ENCODE peak calls at places on chromosomes 1 and 21, in six cellular contexts. E is cardiac fibroblast, I is uterus, S is GM23338, W is glutamatergic neuron, Q is HepG2. T is an unnamed sample.

GRCh38 chr1:90510143-90510542 is 207.0 kb downstream of the BARHL2 start:
- DNase-seq in I (no peak), S (no peak), W (no peak), E (no peak), Q (no peak), T (no peak)

GRCh38 chr1:200365897-200366426 is 43.9 kb downstream of the ZNF281 start:
- DNase-seq in E (no peak), I (no peak), Q (no peak), S (peak; percentile 49), W (no peak), T (no peak)

GRCh38 chr1:56803561-56804156 is 15.5 kb downstream of the FYB2 start:
- DNase-seq in S (peak; percentile 85), I (no peak), Q (peak; percentile 48), E (peak; percentile 26), W (peak; percentile 64), T (no peak)

GRCh38 chr21:35824136-35824535 is 236.2 kb downstream of the SETD4 start:
- DNase-seq in E (no peak), W (no peak), S (no peak), Q (no peak), I (no peak), T (no peak)

GRCh38 chr1:32464191-32464715 is 619 bp upstream of the ZBTB8B start:
- DNase-seq in S (peak; percentile 25), W (no peak), I (no peak), Q (no peak), E (peak; percentile 12), T (no peak)

GRCh38 chr1:38250356-38250755 is 203.8 kb upstream of the POU3F1 start:
- DNase-seq in W (no peak), Q (no peak), S (no peak), I (no peak), E (no peak), T (no peak)

GRCh38 chr1:244861683-244862082 is 2.7 kb downstream of the HNRNPU start:
- DNase-seq in W (no peak), E (peak; percentile 28), S (no peak), Q (no peak), I (no peak), T (no peak)

GRCh38 chr21:45192332-45192731 is 95.4 kb downstream of the POFUT2 start:
- DNase-seq in Q (no peak), E (no peak), S (peak; percentile 47), I (no peak), W (no peak), T (no peak)

GRCh38 chr1:165662186-165662585 is 31.2 kb downstream of the MGST3 start:
- DNase-seq in W (no peak), I (no peak), S (no peak), E (no peak), Q (no peak), T (no peak)

DNA sequence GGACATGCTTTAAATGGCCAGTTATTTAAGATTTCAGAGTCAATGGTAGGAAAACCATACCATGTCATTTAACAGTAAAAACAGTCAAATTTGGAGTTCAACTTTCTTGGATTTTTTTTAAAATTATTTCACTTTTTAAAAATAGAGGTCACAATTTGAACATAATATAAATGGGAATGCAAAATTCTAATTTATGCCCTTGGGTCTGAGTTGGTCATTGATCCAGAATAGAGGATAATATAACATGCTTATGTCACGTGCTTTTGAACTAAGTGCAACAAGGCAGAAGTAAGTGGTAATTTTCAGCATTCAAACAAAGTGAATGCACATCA is 113.1 kb upstream of the SLC35F3 start:
- DNase-seq in Q (no peak), E (no peak), S (no peak), W (no peak), I (no peak), T (no peak)
- TF ChIP-seq CTCF in Q (no peak), E (no peak), S (no peak), W (peak; percentile 5), I (no peak), T (peak; percentile 1)

GRCh38 chr1:68819190-68819829 is 322.4 kb upstream of the DEPDC1 start:
- DNase-seq in I (no peak), E (peak; percentile 26), W (no peak), Q (no peak), S (peak; percentile 62), T (no peak)
- TF ChIP-seq CTCF in I (peak; percentile 23), E (peak; percentile 49), W (peak; percentile 64), Q (no peak), S (peak; percentile 72), T (peak; percentile 72)

GRCh38 chr1:16498573-16499359 is 15.3 kb downstream of the RNU1-1 start:
- DNase-seq in S (peak; percentile 90), Q (peak; percentile 79), W (peak; percentile 97), E (peak; percentile 90), I (peak; percentile 92), T (peak; percentile 94)
- TF ChIP-seq CTCF in S (no peak), Q (peak; percentile 61), W (no peak), E (no peak), I (peak; percentile 28), T (peak; percentile 38)

GRCh38 chr1:3785458-3786157 is 10.7 kb downstream of the LRRC47 start:
- DNase-seq in E (no peak), S (peak; percentile 82), Q (peak; percentile 60), W (peak; percentile 67), I (no peak), T (no peak)
- TF ChIP-seq CTCF in E (peak; percentile 10), S (peak; percentile 87), Q (peak; percentile 91), W (peak; percentile 43), I (no peak), T (peak; percentile 53)

GRCh38 chr1:235074335-235075120 is 54.1 kb downstream of the TOMM20 start:
- DNase-seq in S (peak; percentile 20), W (peak; percentile 34), E (peak; percentile 62), Q (peak; percentile 75), I (peak; percentile 44), T (no peak)

GRCh38 chr1:235075121-235075954 is 53.3 kb downstream of the TOMM20 start:
- DNase-seq in Q (peak; percentile 89), E (peak; percentile 92), I (peak; percentile 76), S (no peak), W (no peak), T (no peak)

GRCh38 chr1:235077163-235077540 is 51.5 kb downstream of the TOMM20 start:
- DNase-seq in I (no peak), S (no peak), E (no peak), Q (no peak), W (no peak), T (no peak)

GRCh38 chr1:235076504-235077162 is 52.0 kb downstream of the TOMM20 start:
- DNase-seq in Q (no peak), E (no peak), S (no peak), W (no peak), I (no peak), T (no peak)

GRCh38 chr1:235075955-235076308 is 52.7 kb downstream of the TOMM20 start:
- DNase-seq in W (no peak), E (no peak), Q (no peak), I (no peak), S (no peak), T (no peak)
- TF ChIP-seq CTCF in W (no peak), E (no peak), Q (no peak), I (no peak), S (no peak), T (no peak)

DNA sequence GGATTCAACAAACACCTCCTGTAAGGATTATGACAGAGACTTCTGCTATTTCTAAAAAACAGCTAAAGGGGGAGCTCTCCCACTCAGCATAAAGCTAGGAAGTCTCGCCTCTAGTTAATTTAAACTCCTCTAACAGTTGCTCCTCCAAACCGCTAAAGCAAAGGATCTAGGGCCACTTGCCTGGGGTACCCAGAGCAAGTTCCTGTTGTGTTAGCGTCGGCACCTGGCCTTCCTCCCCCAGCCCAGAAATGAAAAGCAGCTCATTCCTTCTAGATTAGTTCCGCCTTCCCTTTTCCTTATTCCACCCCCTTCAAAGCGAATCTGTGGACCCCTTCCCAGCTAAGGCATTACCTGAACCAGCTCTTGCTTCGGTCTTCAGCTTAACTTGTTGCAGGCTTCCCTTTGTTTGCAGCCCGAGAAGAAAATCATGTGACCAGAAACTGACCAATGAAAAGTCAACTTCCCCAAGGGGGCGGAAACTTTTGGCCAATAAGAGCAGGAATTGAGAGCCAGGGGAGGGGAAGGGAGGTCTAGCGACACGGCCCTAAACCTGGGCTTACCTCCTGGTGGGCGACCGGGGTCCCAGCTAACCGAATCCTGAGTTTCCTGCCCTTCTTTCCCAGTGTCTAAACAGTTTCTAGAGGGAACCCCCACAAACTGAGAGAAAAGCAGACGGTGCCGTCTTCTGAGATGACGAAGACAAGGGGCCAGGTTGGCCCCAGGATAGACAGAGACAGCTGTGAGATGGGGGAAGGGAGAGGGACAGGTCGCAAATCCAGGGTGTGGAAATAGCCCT is at the start of gene PBXIP1:
- DNase-seq in Q (peak; percentile 94), E (peak; percentile 93), W (peak; percentile 68), I (peak; percentile 78), S (peak; percentile 99), T (no peak)
- TF ChIP-seq CTCF in Q (peak; percentile 1), E (peak; percentile 33), W (no peak), I (no peak), S (peak; percentile 25), T (peak; percentile 33)

DNA sequence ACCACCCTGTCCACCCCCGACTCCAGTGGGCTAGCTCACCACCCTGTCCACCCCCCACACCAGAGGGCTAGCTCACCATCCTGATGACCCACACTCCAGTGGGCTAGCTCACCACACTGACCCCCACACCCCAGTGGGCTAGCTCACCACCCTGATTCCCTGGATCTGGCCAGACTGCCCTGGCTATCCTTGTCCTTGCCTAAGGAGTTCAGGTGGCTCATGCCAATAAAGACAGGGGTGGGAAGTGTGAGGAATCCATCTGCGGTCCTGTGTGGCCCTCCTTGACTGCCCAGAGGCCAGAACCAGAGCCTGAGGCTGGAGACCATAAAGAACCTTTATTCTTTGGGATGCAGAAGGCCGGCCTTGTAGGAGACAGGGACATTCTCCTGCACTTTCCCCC is 3.6 kb downstream of the PADI1 start:
- DNase-seq in W (no peak), I (no peak), S (no peak), Q (no peak), E (no peak), T (no peak)
- TF ChIP-seq CTCF in W (no peak), I (no peak), S (no peak), Q (no peak), E (no peak), T (no peak)

DNA sequence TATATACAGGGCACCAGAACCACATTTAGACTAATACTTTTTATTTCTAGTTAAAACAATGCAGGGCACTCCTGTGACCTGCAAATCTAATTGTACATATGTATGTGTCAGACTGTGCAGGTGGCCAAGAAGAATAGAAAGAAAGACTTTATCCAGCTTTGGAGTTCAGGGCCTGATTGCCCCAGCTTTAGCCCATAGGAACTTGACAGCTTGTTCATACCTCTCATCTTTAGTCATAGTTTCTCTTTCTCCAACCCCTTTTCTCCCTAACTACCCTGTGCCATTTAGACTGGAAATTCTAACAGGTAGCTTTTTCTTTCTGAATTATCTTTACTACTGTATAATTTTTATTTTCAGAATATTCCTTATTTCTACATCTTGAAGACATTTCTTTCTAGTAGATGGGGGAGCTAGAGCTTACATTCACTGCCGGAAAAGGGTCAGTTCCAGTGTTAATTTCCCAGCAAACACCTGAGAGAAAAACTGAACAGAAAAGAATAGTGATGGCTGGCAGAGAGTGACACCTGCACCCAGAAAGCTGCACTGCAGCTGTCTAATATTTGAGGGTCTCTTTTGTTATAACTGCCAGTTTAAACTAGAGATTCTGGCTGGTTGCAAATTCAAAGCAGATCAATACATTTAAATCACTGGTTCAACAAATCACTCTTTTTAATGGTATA is 8.4 kb downstream of the YBX1 start:
- DNase-seq in E (no peak), I (no peak), Q (no peak), W (no peak), S (no peak), T (no peak)
- TF ChIP-seq CTCF in E (no peak), I (no peak), Q (peak; percentile 11), W (no peak), S (peak; percentile 3), T (no peak)